ENCODE peak calls at places on chromosomes 16 and 17, in seven cellular contexts. P is NCI-H748 treated with DMSO at 0.1 percent for 48 hours; Y is stimulated activated CD4-positive, alpha-beta T cell treated with anti-CD3 and anti-CD28 coated beads, Interleukin-15, amount 100 ng/mL, for 24 hours; L is activated effector memory CD4-positive, alpha-beta T cell treated with Interleukin-2 at 50 U/mL for 16 hours; O is COR-L47; N is naive thymus-derived CD8-positive, alpha-beta T cell; T is EH. I is an unnamed sample.
A peak's percentile ranks its signal among the peaks of the same experiment; 100 is the strongest.

GRCh38 chr17:39175695-39176093 is 9.7 kb upstream of the ARL5C start:
- DNase-seq in L (no peak), Y (no peak), O (no peak), P (no peak), T (peak; percentile 43), N (no peak), I (no peak)

GRCh38 chr16:66906916-66907836 is 11.5 kb downstream of the CDH16 start:
- DNase-seq in N (no peak), P (no peak), O (no peak), L (no peak), T (no peak), Y (no peak), I (no peak)

GRCh38 chr17:49918591-49918990 is 50.4 kb upstream of the DLX4 start:
- DNase-seq in Y (no peak), N (no peak), O (no peak), L (no peak), P (no peak), T (no peak), I (no peak)

GRCh38 chr17:76957600-76958464 is 89.6 kb downstream of the MGAT5B start:
- DNase-seq in L (no peak), P (no peak), O (no peak), N (no peak), T (no peak), Y (no peak), I (no peak)

GRCh38 chr17:76131061-76131691 is 9.9 kb downstream of the FOXJ1 start:
- DNase-seq in O (no peak), L (no peak), N (no peak), Y (no peak), T (no peak), P (no peak), I (no peak)

GRCh38 chr17:6243186-6243585 is 173.0 kb downstream of the WSCD1 start:
- DNase-seq in O (no peak), N (no peak), T (no peak), P (no peak), L (no peak), Y (no peak), I (no peak)

GRCh38 chr16:5944971-5945370 is 847.4 kb upstream of the EEF2KMT start:
- DNase-seq in T (no peak), O (no peak), L (no peak), P (no peak), N (no peak), Y (no peak), I (no peak)

GRCh38 chr17:62080647-62081046 is 15.6 kb upstream of the MED13 start:
- DNase-seq in Y (no peak), T (no peak), L (no peak), N (no peak), O (no peak), P (no peak), I (no peak)

GRCh38 chr17:49906511-49907136 is 58.8 kb upstream of the TAC4 start:
- DNase-seq in N (no peak), T (no peak), Y (no peak), O (no peak), P (no peak), L (no peak), I (no peak)

GRCh38 chr16:337975-338575 is 14.4 kb downstream of the AXIN1 start:
- DNase-seq in Y (no peak), O (no peak), L (no peak), P (no peak), N (no peak), T (no peak), I (no peak)

GRCh38 chr17:72390675-72391501 is 270.1 kb downstream of the SOX9 start:
- DNase-seq in Y (no peak), P (no peak), N (no peak), L (no peak), O (no peak), T (peak; percentile 81), I (no peak)

GRCh38 chr17:65629234-65629690 is 67.8 kb upstream of the AXIN2 start:
- DNase-seq in N (no peak), P (peak; percentile 92), O (peak; percentile 50), Y (no peak), L (no peak), T (peak; percentile 40), I (no peak)

GRCh38 chr16:5024632-5025031 is 9.1 kb downstream of the NAGPA start:
- DNase-seq in N (no peak), T (no peak), P (peak; percentile 4), Y (no peak), L (no peak), O (peak; percentile 55), I (no peak)

GRCh38 chr17:29116652-29117439 is 63.4 kb downstream of the MYO18A start:
- DNase-seq in T (peak; percentile 58), O (peak; percentile 74), Y (peak; percentile 87), P (peak; percentile 75), L (peak; percentile 60), N (peak; percentile 53), I (peak; percentile 84)

GRCh38 chr16:24298539-24298938 is 42.4 kb downstream of the CACNG3 start:
- DNase-seq in N (no peak), L (no peak), T (no peak), O (no peak), Y (no peak), P (no peak), I (no peak)

GRCh38 chr16:6692874-6693273 is 639.8 kb upstream of the RBFOX1 start:
- DNase-seq in T (no peak), Y (no peak), L (no peak), O (no peak), N (no peak), P (no peak), I (no peak)

GRCh38 chr17:1438593-1439083 is 17.4 kb downstream of the CRK start:
- DNase-seq in Y (no peak), L (no peak), O (no peak), P (no peak), T (peak; percentile 88), N (no peak), I (no peak)

GRCh38 chr17:58284613-58285421 is 4.1 kb upstream of the MPO start:
- DNase-seq in Y (no peak), T (no peak), L (no peak), O (no peak), N (no peak), P (no peak), I (no peak)

GRCh38 chr16:1310832-1311200 is 1.4 kb downstream of the UBE2I start:
- DNase-seq in O (no peak), N (no peak), T (peak; percentile 25), P (no peak), Y (peak; percentile 41), L (peak; percentile 13), I (peak; percentile 35)

GRCh38 chr17:78557598-78558039 is 19.6 kb downstream of the DNAH17 start:
- DNase-seq in P (no peak), Y (no peak), O (no peak), L (no peak), T (peak; percentile 73), N (no peak), I (no peak)

GRCh38 chr16:17633146-17633966 is 162.6 kb upstream of the XYLT1 start:
- DNase-seq in O (no peak), T (peak; percentile 46), L (no peak), Y (no peak), P (no peak), N (no peak), I (no peak)

GRCh38 chr17:8893621-8894020 is 26.1 kb upstream of the PIK3R6 start:
- DNase-seq in N (no peak), P (no peak), Y (no peak), L (no peak), T (no peak), O (no peak), I (no peak)

GRCh38 chr16:2035431-2036199 is 8.9 kb downstream of the NHERF2 start:
- DNase-seq in P (no peak), Y (no peak), O (peak; percentile 64), N (no peak), T (peak; percentile 96), L (no peak), I (no peak)

GRCh38 chr17:59506907-59507726 is 58.3 kb upstream of the DHX40 start:
- DNase-seq in P (no peak), N (no peak), T (peak; percentile 33), O (no peak), L (no peak), Y (no peak), I (no peak)

GRCh38 chr17:30584810-30585209 is 107.6 kb downstream of the GOSR1 start:
- DNase-seq in N (no peak), P (no peak), Y (no peak), L (no peak), T (no peak), O (no peak), I (no peak)

GRCh38 chr16:53404959-53405358 is 29.3 kb upstream of the RBL2 start:
- DNase-seq in P (no peak), T (no peak), L (no peak), N (no peak), O (no peak), Y (no peak), I (no peak)